ENCODE peak calls at places on chromosomes 2 and 18, in ten cellular contexts. One of them, this sample, is unnamed.

GRCh38 chr2:120893874-120894584 is 158.4 kb downstream of the GLI2 start:
- DNase-seq in HepG2: no peak
- DNase-seq in brain microvascular endothelial cell: no peak
- DNase-seq in OCI-LY7: no peak
- DNase-seq in fibroblast of pulmonary artery: no peak
- DNase-seq in fibroblast of lung: no peak
- DNase-seq in BJ: no peak
- DNase-seq in tibial artery: no peak
- DNase-seq in Panc1: no peak
- DNase-seq in GM12865: no peak
- DNase-seq in this sample: no peak

GRCh38 chr2:143205106-143205764 is 76.0 kb downstream of the ARHGAP15 start:
- DNase-seq in GM12865: peak; percentile 42
- DNase-seq in brain microvascular endothelial cell: no peak
- DNase-seq in HepG2: peak; percentile 23
- DNase-seq in Panc1: no peak
- DNase-seq in fibroblast of pulmonary artery: peak; percentile 26
- DNase-seq in tibial artery: no peak
- DNase-seq in fibroblast of lung: peak; percentile 28
- DNase-seq in OCI-LY7: peak; percentile 24
- DNase-seq in BJ: no peak
- DNase-seq in this sample: no peak

GRCh38 chr2:178863856-178864620 is 56.8 kb upstream of the TTN start:
- DNase-seq in HepG2: no peak
- DNase-seq in brain microvascular endothelial cell: peak; percentile 57
- DNase-seq in Panc1: no peak
- DNase-seq in OCI-LY7: no peak
- DNase-seq in tibial artery: peak; percentile 82
- DNase-seq in fibroblast of lung: peak; percentile 34
- DNase-seq in BJ: no peak
- DNase-seq in GM12865: no peak
- DNase-seq in fibroblast of pulmonary artery: peak; percentile 46
- DNase-seq in this sample: no peak

GRCh38 chr18:13264986-13265900 is 46.7 kb downstream of the LDLRAD4 start:
- DNase-seq in BJ: no peak
- DNase-seq in HepG2: no peak
- DNase-seq in GM12865: no peak
- DNase-seq in tibial artery: no peak
- DNase-seq in fibroblast of pulmonary artery: no peak
- DNase-seq in brain microvascular endothelial cell: no peak
- DNase-seq in Panc1: no peak
- DNase-seq in fibroblast of lung: no peak
- DNase-seq in OCI-LY7: no peak
- DNase-seq in this sample: no peak

GRCh38 chr2:189676471-189676870 is 2.0 kb downstream of the ANKAR start:
- DNase-seq in Panc1: no peak
- DNase-seq in tibial artery: no peak
- DNase-seq in fibroblast of lung: peak; percentile 55
- DNase-seq in OCI-LY7: no peak
- DNase-seq in fibroblast of pulmonary artery: peak; percentile 62
- DNase-seq in brain microvascular endothelial cell: peak; percentile 49
- DNase-seq in HepG2: no peak
- DNase-seq in GM12865: no peak
- DNase-seq in BJ: no peak
- DNase-seq in this sample: no peak

GRCh38 chr2:239129147-239129896 is 271.5 kb downstream of the HDAC4 start:
- DNase-seq in fibroblast of pulmonary artery: no peak
- DNase-seq in HepG2: no peak
- DNase-seq in BJ: no peak
- DNase-seq in tibial artery: no peak
- DNase-seq in OCI-LY7: no peak
- DNase-seq in Panc1: no peak
- DNase-seq in brain microvascular endothelial cell: no peak
- DNase-seq in fibroblast of lung: no peak
- DNase-seq in GM12865: no peak
- DNase-seq in this sample: peak; percentile 7

GRCh38 chr2:70709746-70710145 is 58.3 kb downstream of the ADD2 start:
- DNase-seq in BJ: no peak
- DNase-seq in OCI-LY7: no peak
- DNase-seq in fibroblast of lung: no peak
- DNase-seq in GM12865: no peak
- DNase-seq in HepG2: no peak
- DNase-seq in tibial artery: no peak
- DNase-seq in Panc1: no peak
- DNase-seq in brain microvascular endothelial cell: no peak
- DNase-seq in fibroblast of pulmonary artery: no peak
- DNase-seq in this sample: no peak

GRCh38 chr18:220708-221107 is 47.1 kb downstream of the THOC1 start:
- DNase-seq in tibial artery: no peak
- DNase-seq in brain microvascular endothelial cell: no peak
- DNase-seq in fibroblast of lung: no peak
- DNase-seq in fibroblast of pulmonary artery: no peak
- DNase-seq in GM12865: no peak
- DNase-seq in HepG2: no peak
- DNase-seq in BJ: no peak
- DNase-seq in Panc1: no peak
- DNase-seq in OCI-LY7: no peak
- DNase-seq in this sample: no peak

GRCh38 chr18:62988467-62988866 is 273.1 kb downstream of the PHLPP1 start:
- DNase-seq in OCI-LY7: no peak
- DNase-seq in fibroblast of pulmonary artery: no peak
- DNase-seq in BJ: no peak
- DNase-seq in tibial artery: no peak
- DNase-seq in GM12865: no peak
- DNase-seq in brain microvascular endothelial cell: no peak
- DNase-seq in HepG2: no peak
- DNase-seq in fibroblast of lung: no peak
- DNase-seq in Panc1: no peak
- DNase-seq in this sample: no peak
- H3K4me3 ChIP-seq in OCI-LY7: no peak overlapping the region
- H3K4me3 ChIP-seq in fibroblast of pulmonary artery: peak overlapping the region; percentile 21
- H3K4me3 ChIP-seq in BJ: no peak overlapping the region
- H3K4me3 ChIP-seq in tibial artery: no peak overlapping the region
- H3K4me3 ChIP-seq in GM12865: no peak overlapping the region
- H3K4me3 ChIP-seq in brain microvascular endothelial cell: no peak overlapping the region
- H3K4me3 ChIP-seq in HepG2: peak overlapping the region; percentile 18
- H3K4me3 ChIP-seq in fibroblast of lung: peak overlapping the region; percentile 21
- H3K4me3 ChIP-seq in Panc1: no peak overlapping the region
- H3K4me3 ChIP-seq in this sample: no peak overlapping the region

GRCh38 chr2:217930783-217931563 is 71.8 kb downstream of the TNS1 start:
- DNase-seq in fibroblast of pulmonary artery: no peak
- DNase-seq in HepG2: no peak
- DNase-seq in OCI-LY7: no peak
- DNase-seq in fibroblast of lung: no peak
- DNase-seq in tibial artery: no peak
- DNase-seq in Panc1: no peak
- DNase-seq in brain microvascular endothelial cell: no peak
- DNase-seq in BJ: no peak
- DNase-seq in GM12865: no peak
- DNase-seq in this sample: no peak

GRCh38 chr2:217931846-217932560 is 70.8 kb downstream of the TNS1 start:
- DNase-seq in GM12865: no peak
- DNase-seq in Panc1: no peak
- DNase-seq in HepG2: no peak
- DNase-seq in tibial artery: no peak
- DNase-seq in OCI-LY7: no peak
- DNase-seq in fibroblast of lung: no peak
- DNase-seq in brain microvascular endothelial cell: no peak
- DNase-seq in BJ: no peak
- DNase-seq in fibroblast of pulmonary artery: no peak
- DNase-seq in this sample: no peak

GRCh38 chr2:217933326-217933993 is 69.3 kb downstream of the TNS1 start:
- DNase-seq in brain microvascular endothelial cell: no peak
- DNase-seq in HepG2: no peak
- DNase-seq in BJ: no peak
- DNase-seq in GM12865: no peak
- DNase-seq in fibroblast of pulmonary artery: no peak
- DNase-seq in fibroblast of lung: no peak
- DNase-seq in OCI-LY7: no peak
- DNase-seq in Panc1: no peak
- DNase-seq in tibial artery: no peak
- DNase-seq in this sample: no peak

GRCh38 chr2:217934321-217935131 is 68.3 kb downstream of the TNS1 start:
- DNase-seq in OCI-LY7: no peak
- DNase-seq in fibroblast of lung: peak; percentile 75
- DNase-seq in HepG2: no peak
- DNase-seq in fibroblast of pulmonary artery: peak; percentile 91
- DNase-seq in tibial artery: peak; percentile 89
- DNase-seq in brain microvascular endothelial cell: peak; percentile 95
- DNase-seq in GM12865: no peak
- DNase-seq in Panc1: no peak
- DNase-seq in BJ: peak; percentile 80
- DNase-seq in this sample: peak; percentile 71

DNA sequence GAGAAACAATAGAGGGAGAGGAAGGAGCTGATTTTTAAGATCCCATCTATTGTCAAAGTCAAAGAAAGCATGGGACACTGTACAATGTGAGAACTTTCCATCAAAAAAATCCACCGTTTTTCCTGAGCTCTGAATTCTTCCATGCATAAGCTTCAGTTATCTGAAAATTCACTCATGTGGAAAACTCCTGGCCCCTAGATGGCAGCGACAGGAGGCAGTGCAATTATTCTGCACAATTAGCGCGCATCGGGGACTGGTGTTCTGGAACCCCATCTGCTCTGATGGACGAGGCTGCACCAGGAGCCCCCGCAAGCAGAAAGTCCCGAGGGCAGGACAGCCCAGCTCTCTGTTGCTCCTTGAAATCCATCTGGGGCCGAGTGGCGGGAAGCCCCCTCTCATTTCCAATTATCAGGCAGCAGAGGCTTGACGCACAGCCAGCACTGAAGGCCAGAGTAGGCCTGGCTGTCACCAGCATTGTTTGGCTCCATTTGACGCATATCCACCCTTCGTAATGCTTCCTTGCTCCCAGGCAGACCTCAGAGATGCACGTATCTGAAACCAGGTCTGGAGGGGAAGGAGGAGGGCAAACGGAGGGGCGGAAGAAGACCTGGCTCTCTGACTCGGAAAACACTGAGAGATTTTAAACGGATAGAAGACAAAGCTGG is 70.0 kb downstream of the TNS1 start:
- DNase-seq in OCI-LY7: no peak
- DNase-seq in tibial artery: no peak
- DNase-seq in Panc1: no peak
- DNase-seq in fibroblast of lung: no peak
- DNase-seq in fibroblast of pulmonary artery: peak; percentile 73
- DNase-seq in HepG2: no peak
- DNase-seq in GM12865: no peak
- DNase-seq in brain microvascular endothelial cell: no peak
- DNase-seq in BJ: no peak
- DNase-seq in this sample: no peak
- TF ChIP-seq CTCF in OCI-LY7: peak; percentile 27
- TF ChIP-seq CTCF in tibial artery: no peak
- TF ChIP-seq CTCF in Panc1: no peak
- TF ChIP-seq CTCF in fibroblast of lung: peak; percentile 23
- TF ChIP-seq CTCF in fibroblast of pulmonary artery: peak; percentile 25
- TF ChIP-seq CTCF in HepG2: peak; percentile 52
- TF ChIP-seq CTCF in GM12865: no peak
- TF ChIP-seq CTCF in brain microvascular endothelial cell: peak; percentile 55
- TF ChIP-seq CTCF in BJ: no peak
- TF ChIP-seq CTCF in this sample: no peak

GRCh38 chr2:161100216-161100615 is 60.0 kb upstream of the TANK start:
- DNase-seq in fibroblast of lung: no peak
- DNase-seq in tibial artery: no peak
- DNase-seq in fibroblast of pulmonary artery: no peak
- DNase-seq in brain microvascular endothelial cell: no peak
- DNase-seq in HepG2: no peak
- DNase-seq in GM12865: no peak
- DNase-seq in Panc1: no peak
- DNase-seq in OCI-LY7: no peak
- DNase-seq in BJ: no peak
- DNase-seq in this sample: no peak

GRCh38 chr2:161103451-161103831 is 56.8 kb upstream of the TANK start:
- DNase-seq in GM12865: no peak
- DNase-seq in BJ: no peak
- DNase-seq in fibroblast of pulmonary artery: no peak
- DNase-seq in fibroblast of lung: no peak
- DNase-seq in Panc1: no peak
- DNase-seq in brain microvascular endothelial cell: no peak
- DNase-seq in OCI-LY7: no peak
- DNase-seq in tibial artery: no peak
- DNase-seq in HepG2: no peak
- DNase-seq in this sample: no peak

GRCh38 chr2:161101406-161101805 is 58.8 kb upstream of the TANK start:
- DNase-seq in fibroblast of lung: no peak
- DNase-seq in Panc1: no peak
- DNase-seq in fibroblast of pulmonary artery: no peak
- DNase-seq in tibial artery: no peak
- DNase-seq in HepG2: no peak
- DNase-seq in brain microvascular endothelial cell: no peak
- DNase-seq in GM12865: no peak
- DNase-seq in OCI-LY7: no peak
- DNase-seq in BJ: no peak
- DNase-seq in this sample: no peak

GRCh38 chr2:161104054-161104553 is 56.1 kb upstream of the TANK start:
- DNase-seq in tibial artery: no peak
- DNase-seq in BJ: no peak
- DNase-seq in fibroblast of pulmonary artery: no peak
- DNase-seq in GM12865: peak; percentile 87
- DNase-seq in OCI-LY7: peak; percentile 46
- DNase-seq in HepG2: no peak
- DNase-seq in brain microvascular endothelial cell: no peak
- DNase-seq in fibroblast of lung: no peak
- DNase-seq in Panc1: no peak
- DNase-seq in this sample: no peak

GRCh38 chr2:161102770-161103450 is 57.3 kb upstream of the TANK start:
- DNase-seq in fibroblast of lung: peak; percentile 68
- DNase-seq in fibroblast of pulmonary artery: peak; percentile 59
- DNase-seq in tibial artery: no peak
- DNase-seq in BJ: no peak
- DNase-seq in Panc1: no peak
- DNase-seq in HepG2: no peak
- DNase-seq in GM12865: no peak
- DNase-seq in OCI-LY7: no peak
- DNase-seq in brain microvascular endothelial cell: no peak
- DNase-seq in this sample: no peak
- H3K4me3 ChIP-seq in fibroblast of lung: no peak overlapping the region
- H3K4me3 ChIP-seq in fibroblast of pulmonary artery: no peak overlapping the region
- H3K4me3 ChIP-seq in tibial artery: no peak overlapping the region
- H3K4me3 ChIP-seq in BJ: no peak overlapping the region
- H3K4me3 ChIP-seq in Panc1: no peak overlapping the region
- H3K4me3 ChIP-seq in HepG2: no peak overlapping the region
- H3K4me3 ChIP-seq in GM12865: no peak overlapping the region
- H3K4me3 ChIP-seq in OCI-LY7: no peak overlapping the region
- H3K4me3 ChIP-seq in brain microvascular endothelial cell: no peak overlapping the region
- H3K4me3 ChIP-seq in this sample: no peak overlapping the region

DNA sequence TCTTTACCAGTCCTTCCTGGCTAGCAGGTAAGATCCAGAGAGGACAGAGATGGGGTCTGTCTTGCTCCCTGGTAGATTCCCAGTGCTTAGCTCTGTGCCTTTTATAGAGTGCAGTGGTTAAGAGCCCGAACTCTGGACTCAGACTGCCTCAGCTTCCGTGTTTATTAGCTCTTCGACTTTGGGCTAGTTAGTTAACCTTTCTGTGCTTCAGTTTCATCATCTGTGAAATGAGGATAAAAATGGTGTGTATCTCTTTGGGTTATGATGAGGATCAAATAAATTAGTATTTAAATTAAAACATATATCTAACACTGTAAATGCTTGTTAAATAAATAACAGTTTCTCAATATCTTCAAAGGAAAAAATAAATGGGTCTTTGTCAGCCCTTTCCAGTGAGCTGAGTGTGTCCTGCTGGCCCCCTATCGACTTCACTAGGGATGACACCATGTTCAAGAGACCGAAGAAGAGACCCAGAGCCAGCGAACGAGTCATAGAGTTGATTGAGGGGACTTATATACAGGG is 38.2 kb downstream of the CERS6 start:
- DNase-seq in Panc1: no peak
- DNase-seq in fibroblast of pulmonary artery: peak; percentile 21
- DNase-seq in HepG2: peak; percentile 81
- DNase-seq in tibial artery: no peak
- DNase-seq in GM12865: no peak
- DNase-seq in brain microvascular endothelial cell: peak; percentile 11
- DNase-seq in BJ: no peak
- DNase-seq in fibroblast of lung: peak; percentile 28
- DNase-seq in OCI-LY7: no peak
- DNase-seq in this sample: no peak
- TF ChIP-seq CTCF in Panc1: peak; percentile 66
- TF ChIP-seq CTCF in fibroblast of pulmonary artery: peak; percentile 21
- TF ChIP-seq CTCF in HepG2: peak; percentile 70
- TF ChIP-seq CTCF in tibial artery: no peak
- TF ChIP-seq CTCF in GM12865: no peak
- TF ChIP-seq CTCF in brain microvascular endothelial cell: peak; percentile 63
- TF ChIP-seq CTCF in BJ: no peak
- TF ChIP-seq CTCF in fibroblast of lung: peak; percentile 40
- TF ChIP-seq CTCF in OCI-LY7: peak; percentile 51
- TF ChIP-seq CTCF in this sample: peak; percentile 55

This sample was measured in epithelial cell of proximal tubule.